ENCODE peak calls at places on chromosomes 7 and 10, in four cellular contexts. T is WTC11, Y is SK-N-SH, Q is H1. F is an unnamed sample.
A peak's percentile ranks its signal among the peaks of the same experiment; 100 is the strongest.

GRCh38 chr7:94295805-94296204 is 98.9 kb upstream of the COL1A2 start:
- DNase-seq in T (no peak), Q (no peak), Y (peak; percentile 39), F (no peak)

GRCh38 chr10:19012111-19012510 is 36.5 kb upstream of the MALRD1 start:
- DNase-seq in T (no peak), Q (no peak), Y (no peak), F (no peak)

GRCh38 chr10:93773120-93773519 is 15.4 kb downstream of the LGI1 start:
- DNase-seq in Y (peak; percentile 39), Q (no peak), T (no peak), F (peak; percentile 7)

GRCh38 chr10:72228318-72228751 is 12.3 kb upstream of the ASCC1 start:
- DNase-seq in Q (no peak), Y (peak; percentile 37), T (no peak), F (no peak)

GRCh38 chr7:9890092-9890491 is 1083.6 kb upstream of the PHF14 start:
- DNase-seq in Y (no peak), T (peak; percentile 43), Q (peak; percentile 53), F (no peak)

GRCh38 chr7:149226840-149227494 is 12.5 kb upstream of the ZNF212 start:
- DNase-seq in Q (no peak), T (no peak), Y (no peak), F (no peak)

GRCh38 chr7:144133307-144133706 is 10.3 kb downstream of the OR2A14 start:
- DNase-seq in T (no peak), Q (no peak), Y (no peak), F (no peak)

GRCh38 chr7:96135241-96135640 is 186.7 kb downstream of the SLC25A13 start:
- DNase-seq in T (no peak), Q (no peak), Y (no peak), F (no peak)

GRCh38 chr10:110366641-110367040 is 61.9 kb upstream of the SMNDC1 start:
- DNase-seq in T (no peak), Q (no peak), Y (no peak), F (no peak)

GRCh38 chr10:10794056-10794455 is 223.6 kb upstream of the CELF2 start:
- DNase-seq in Q (no peak), Y (no peak), T (no peak), F (no peak)

GRCh38 chr10:27741173-27742091 is 4.2 kb downstream of the MKX start:
- DNase-seq in Q (peak; percentile 71), T (peak; percentile 38), Y (peak; percentile 12), F (no peak)

GRCh38 chr7:158555034-158555520 is 32.5 kb downstream of the PTPRN2 start:
- DNase-seq in Q (no peak), Y (no peak), T (peak; percentile 9), F (no peak)

GRCh38 chr7:135260930-135261721 is 27.5 kb downstream of the STRA8 start:
- DNase-seq in Y (peak; percentile 57), Q (no peak), T (no peak), F (no peak)

GRCh38 chr10:59708816-59709471 is 706 bp downstream of the SLC16A9 start:
- DNase-seq in Y (peak; percentile 81), Q (peak; percentile 71), T (peak; percentile 51), F (peak; percentile 32)

GRCh38 chr10:84548869-84549268 is 220.5 kb downstream of the CCSER2 start:
- DNase-seq in Y (no peak), Q (peak; percentile 63), T (peak; percentile 66), F (no peak)

GRCh38 chr7:138030679-138031351 is 28.9 kb upstream of the CREB3L2 start:
- DNase-seq in T (no peak), Y (no peak), Q (no peak), F (no peak)

GRCh38 chr10:129773359-129773990 is 190.6 kb downstream of the EBF3 start:
- DNase-seq in Y (no peak), Q (no peak), T (peak; percentile 5), F (peak; percentile 14)

GRCh38 chr10:90787906-90788491 is 69.8 kb downstream of the HTR7 start:
- DNase-seq in T (peak; percentile 50), Y (peak; percentile 36), Q (no peak), F (peak; percentile 18)

GRCh38 chr7:73833251-73833919 is 2.6 kb downstream of the CLDN4 start:
- DNase-seq in Q (no peak), Y (no peak), T (no peak), F (peak; percentile 50)

GRCh38 chr10:94192974-94193373 is 169.8 kb downstream of the NOC3L start:
- DNase-seq in Y (no peak), Q (no peak), T (no peak), F (no peak)

GRCh38 chr10:65891073-65891981 is 1034.5 kb upstream of the LRRTM3 start:
- DNase-seq in Q (no peak), T (no peak), Y (no peak), F (no peak)

DNA sequence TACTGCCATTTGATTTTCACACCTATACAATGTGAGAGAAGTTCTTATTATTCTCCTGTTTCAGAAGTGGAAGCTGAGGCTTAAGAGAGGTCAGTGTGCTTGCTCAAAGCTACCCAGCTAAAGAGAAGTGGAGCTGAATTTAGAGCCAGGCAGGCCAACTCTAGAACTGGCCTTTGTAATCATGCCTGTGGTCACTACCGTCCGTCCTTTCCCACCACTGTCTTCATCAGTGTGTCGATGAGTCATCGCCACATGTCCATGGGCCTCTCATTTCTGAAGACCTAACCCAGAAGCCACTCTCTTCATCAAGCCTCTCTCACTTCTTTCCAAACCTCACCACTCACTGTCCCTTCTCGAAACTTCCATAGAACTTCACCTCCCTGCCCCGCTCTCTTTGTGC is 237.8 kb downstream of the KIAA1217 start:
- DNase-seq in Q (no peak), T (no peak), Y (no peak), F (peak; percentile 13)
- TF ChIP-seq TEAD4 in Q (no peak), T (no peak), Y (no peak), F (no peak)

GRCh38 chr7:12584940-12585339 is 14.4 kb downstream of the SCIN start:
- DNase-seq in Q (no peak), T (no peak), Y (no peak), F (no peak)
- TF ChIP-seq TEAD4 in Q (no peak), T (no peak), Y (no peak), F (no peak)

GRCh38 chr7:67455508-67455907 is 458.9 kb downstream of the TYW1 start:
- DNase-seq in Y (no peak), Q (no peak), T (no peak), F (no peak)
- TF ChIP-seq TEAD4 in Y (no peak), Q (no peak), T (no peak), F (no peak)

GRCh38 chr7:68309271-68309670 is 1289.0 kb upstream of the AUTS2 start:
- DNase-seq in Y (no peak), Q (no peak), T (no peak), F (no peak)

GRCh38 chr7:68311958-68312357 is 1286.3 kb upstream of the AUTS2 start:
- DNase-seq in Q (no peak), T (no peak), Y (no peak), F (no peak)

GRCh38 chr7:68309806-68310205 is 1288.5 kb upstream of the AUTS2 start:
- DNase-seq in Y (no peak), Q (no peak), T (no peak), F (no peak)

GRCh38 chr7:68306692-68307107 is 1291.6 kb upstream of the AUTS2 start:
- DNase-seq in Y (no peak), Q (no peak), T (no peak), F (no peak)
- TF ChIP-seq TEAD4 in Y (no peak), Q (no peak), T (no peak), F (no peak)

DNA sequence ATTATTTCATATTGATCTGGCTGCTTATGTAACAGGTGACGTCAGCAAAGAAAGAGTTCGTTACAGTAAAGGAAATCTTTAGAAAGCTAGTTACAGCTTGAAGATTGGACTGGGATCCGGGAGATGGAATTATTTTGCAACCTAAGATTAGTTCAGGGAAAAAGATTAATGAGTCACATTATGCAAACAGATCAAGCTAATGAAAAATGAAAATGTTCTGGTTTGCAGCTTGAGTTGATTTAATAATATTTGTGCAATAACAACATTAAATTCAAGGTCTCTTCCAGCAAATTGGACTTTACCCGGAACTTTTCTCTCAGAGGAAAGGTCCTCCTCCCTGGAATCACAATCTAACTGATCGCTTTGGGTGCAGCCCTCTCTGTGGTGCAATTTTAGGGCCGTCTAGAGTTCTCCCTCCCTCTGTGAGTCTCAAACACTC is 119.5 kb downstream of the OTUD1 start:
- DNase-seq in Q (no peak), Y (no peak), T (no peak), F (no peak)
- TF ChIP-seq TEAD4 in Q (no peak), Y (no peak), T (no peak), F (no peak)

DNA sequence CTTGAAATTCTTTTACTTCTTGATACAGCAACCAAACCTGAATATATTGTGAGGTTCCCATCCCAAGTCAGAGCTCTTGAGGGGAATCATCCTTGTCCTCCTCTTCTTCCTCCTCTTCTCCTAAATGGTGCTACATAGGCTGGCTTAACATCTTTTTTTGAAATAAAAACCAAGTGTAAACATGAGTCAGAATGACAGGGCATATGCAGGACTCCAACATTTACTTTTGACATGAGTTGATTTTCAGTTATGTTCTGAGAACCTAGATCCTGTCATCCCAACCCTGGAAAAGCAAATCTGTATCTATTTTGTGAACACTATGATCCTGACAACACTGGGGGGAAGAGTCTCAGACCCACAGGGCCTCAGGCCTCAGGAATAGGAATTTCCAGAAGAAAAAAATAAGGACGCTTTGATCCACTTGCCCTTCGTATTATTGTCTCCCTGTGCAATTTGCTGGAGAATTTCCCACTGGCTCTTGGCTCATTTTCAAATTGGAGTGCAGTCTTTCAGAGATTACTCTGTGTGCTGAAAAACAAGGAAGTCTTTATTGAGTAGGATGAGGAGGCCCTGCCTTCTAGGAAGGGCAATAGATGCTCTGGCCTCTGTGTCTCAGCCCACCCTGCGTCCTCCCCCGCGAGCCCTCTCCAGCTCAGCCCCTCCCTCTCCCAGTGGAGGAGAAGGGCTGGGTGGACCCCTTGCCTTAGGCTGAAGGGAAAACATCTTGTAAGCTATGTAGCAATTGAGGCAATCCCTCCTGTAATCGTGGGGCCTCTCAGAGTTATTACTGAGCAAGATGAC is 121.6 kb downstream of the CREB5 start:
- DNase-seq in Y (no peak), T (no peak), Q (no peak), F (no peak)
- TF ChIP-seq TEAD4 in Y (no peak), T (no peak), Q (no peak), F (no peak)

GRCh38 chr10:13776861-13777301 is 190.1 kb downstream of the PRPF18 start:
- DNase-seq in Y (no peak), Q (no peak), T (no peak), F (no peak)
- TF ChIP-seq TEAD4 in Y (no peak), Q (no peak), T (no peak), F (no peak)

F was measured in K562.